ENCODE peak calls at places on chromosomes 2 and 18, in four cellular contexts. K is OCI-LY7, U is adipocyte, J is HCT116. Y is an unnamed sample. For H3K9me3, the result is how much of the 10 kb centered on the place peaks cover.

GRCh38 chr2:85158559-85159273 is 25.5 kb downstream of the TCF7L1 start:
- DNase-seq in K (no peak), U (no peak), J (no peak), Y (no peak)

GRCh38 chr2:177553176-177553909 is 160.8 kb downstream of the AGPS start:
- DNase-seq in K (no peak), U (peak), J (no peak), Y (no peak)

GRCh38 chr2:17101596-17101995 is 416.6 kb downstream of the RAD51AP2 start:
- DNase-seq in K (no peak), U (peak), J (no peak), Y (no peak)

GRCh38 chr2:234500394-234501006 is 3.6 kb upstream of the ARL4C start:
- DNase-seq in K (peak), U (peak), J (peak), Y (peak)

GRCh38 chr2:5433855-5434254 is 258.3 kb upstream of the SOX11 start:
- DNase-seq in K (no peak), U (no peak), J (no peak), Y (no peak)

GRCh38 chr2:122108186-122108585 is 352.7 kb downstream of the TSN start:
- DNase-seq in K (no peak), U (no peak), J (no peak), Y (no peak)

GRCh38 chr2:237961637-237962036 is 5.2 kb upstream of the UBE2F start:
- DNase-seq in K (no peak), U (no peak), J (no peak), Y (no peak)

GRCh38 chr2:45227347-45227746 is 218.1 kb upstream of the SIX2 start:
- DNase-seq in K (no peak), U (no peak), J (no peak), Y (no peak)

GRCh38 chr2:234322766-234323465 is 174.0 kb downstream of the ARL4C start:
- DNase-seq in K (no peak), U (no peak), J (no peak), Y (no peak)

GRCh38 chr2:21715865-21716264 is 592.1 kb downstream of the TDRD15 start:
- DNase-seq in K (no peak), U (no peak), J (no peak), Y (no peak)

DNA sequence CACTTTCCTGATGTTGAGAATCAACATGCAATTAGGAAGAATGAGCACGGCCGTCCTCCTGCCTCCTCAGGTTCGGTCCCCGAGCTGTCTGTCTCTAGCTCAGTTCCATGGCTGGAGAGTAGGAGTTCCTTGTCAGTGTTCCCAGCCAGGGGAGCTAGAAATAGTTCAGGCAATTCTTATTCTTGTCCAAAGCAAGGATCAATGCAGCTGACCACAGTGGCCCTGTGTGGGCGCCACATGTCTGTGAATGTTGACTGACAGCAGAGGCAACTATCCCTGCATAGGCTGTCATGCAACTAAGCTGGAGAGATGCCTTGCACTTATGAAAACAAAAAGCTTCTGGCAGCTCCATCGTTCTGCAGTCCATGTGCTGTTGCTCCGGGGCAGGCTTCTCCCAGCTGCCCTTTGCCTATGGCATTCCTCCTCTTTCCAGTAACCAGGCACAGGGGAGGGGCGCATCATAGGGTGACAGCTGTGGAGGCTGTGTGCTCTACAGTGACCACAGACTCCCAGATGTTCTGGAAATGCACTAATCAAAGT is 58.6 kb downstream of the PDCL3 start:
- DNase-seq in K (no peak), U (peak), J (no peak), Y (no peak)
- H3K9me3 ChIP-seq in K (under half), U (under half), J (under half), Y (under half)

GRCh38 chr2:226179010-226179409 is 620.6 kb downstream of the IRS1 start:
- DNase-seq in K (no peak), U (no peak), J (peak), Y (no peak)

GRCh38 chr2:226183033-226183432 is 616.6 kb downstream of the IRS1 start:
- DNase-seq in K (no peak), U (no peak), J (no peak), Y (no peak)

GRCh38 chr2:226183550-226183949 is 616.1 kb downstream of the IRS1 start:
- DNase-seq in K (no peak), U (peak), J (no peak), Y (no peak)

GRCh38 chr2:226181909-226182308 is 617.7 kb downstream of the IRS1 start:
- DNase-seq in K (no peak), U (no peak), J (no peak), Y (no peak)

DNA sequence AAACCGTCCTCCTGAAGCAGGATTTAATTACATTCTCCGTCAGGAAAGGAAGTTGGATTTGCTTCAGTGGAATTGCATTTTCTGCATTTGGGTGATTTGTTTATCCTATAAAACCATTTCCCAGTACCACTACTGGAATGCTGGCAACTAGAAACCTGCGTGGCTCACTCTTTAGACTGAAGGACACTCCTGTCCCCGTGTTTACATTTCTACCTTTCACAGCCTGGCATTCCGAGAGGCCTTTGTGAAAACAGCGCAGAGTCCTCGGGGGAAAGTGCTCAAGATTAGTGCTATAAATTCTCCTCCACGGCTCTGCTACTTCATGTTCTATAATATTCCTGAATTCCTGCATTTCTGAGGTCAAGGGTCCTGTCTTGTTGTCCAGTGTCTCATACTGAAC is 619.1 kb downstream of the IRS1 start:
- DNase-seq in K (no peak), U (no peak), J (no peak), Y (no peak)
- H3K9me3 ChIP-seq in K (under half), U (half or more), J (under half), Y (under half)

GRCh38 chr2:239412914-239413603 is 12.2 kb upstream of the HDAC4 start:
- DNase-seq in K (no peak), U (no peak), J (no peak), Y (no peak)
- H3K9me3 ChIP-seq in K (under half), U (under half), J (under half), Y (under half)

GRCh38 chr2:16070648-16070971 is 130.3 kb downstream of the MYCN start:
- DNase-seq in K (no peak), U (no peak), J (no peak), Y (no peak)
- H3K9me3 ChIP-seq in K (under half), U (under half), J (under half), Y (under half)

GRCh38 chr18:14784133-14784532 is 36.2 kb downstream of the ANKRD30B start:
- DNase-seq in K (no peak), U (no peak), J (no peak), Y (no peak)
- H3K9me3 ChIP-seq in K (under half), U (under half), J (under half), Y (under half)

Y was measured in MG63.